ENCODE peak calls at places on chromosomes 12 and 14, in five cellular contexts. L is NCI-H2081 treated with DMSO at 0.1 percent for 48 hours; H is stimulated activated CD4-positive, alpha-beta T cell treated with anti-CD3 and anti-CD28 coated beads, Interleukin-12 subunit alpha, Interleukin-12 subunit beta, amount 100 ng/mL, for 4 hours; B is activated CD4-positive, alpha-beta T cell treated with anti-CD3 and anti-CD28 coated beads for 48 hours; R is H4. D is an unnamed sample.

GRCh38 chr14:70098257-70098809 is 90.4 kb downstream of the SLC8A3 start:
- DNase-seq in L (no peak), H (no peak), B (no peak), R (no peak), D (no peak)

GRCh38 chr12:67223225-67223624 is 45.9 kb upstream of the CAND1 start:
- DNase-seq in L (no peak), H (no peak), B (no peak), R (no peak), D (no peak)

GRCh38 chr14:90624732-90625444 is 191.3 kb downstream of the TTC7B start:
- DNase-seq in L (no peak), H (no peak), B (no peak), R (no peak), D (no peak)

GRCh38 chr12:29346764-29347421 is 34.1 kb downstream of the ERGIC2 start:
- DNase-seq in L (no peak), H (no peak), B (no peak), R (no peak), D (no peak)

GRCh38 chr14:99603965-99604765 is at the start of gene CCDC85C:
- DNase-seq in L (peak; percentile 90), H (peak; percentile 91), B (peak; percentile 93), R (peak; percentile 85), D (peak; percentile 76)

GRCh38 chr12:92735131-92735721 is 32.4 kb downstream of the PLEKHG7 start:
- DNase-seq in L (no peak), H (no peak), B (no peak), R (peak; percentile 93), D (no peak)

GRCh38 chr14:39426605-39427004 is 5.6 kb downstream of the FBXO33 start:
- DNase-seq in L (no peak), H (no peak), B (no peak), R (peak; percentile 56), D (no peak)

GRCh38 chr12:12178545-12178944 is 88.3 kb downstream of the LRP6 start:
- DNase-seq in L (no peak), H (no peak), B (no peak), R (no peak), D (no peak)

GRCh38 chr12:93979189-93979588 is 169.2 kb upstream of the PLXNC1 start:
- DNase-seq in L (no peak), H (no peak), B (peak; percentile 8), R (peak; percentile 23), D (no peak)

GRCh38 chr12:98998697-98999299 is 353.7 kb downstream of the APAF1 start:
- DNase-seq in L (peak; percentile 31), H (no peak), B (no peak), R (peak; percentile 30), D (no peak)

GRCh38 chr14:60807971-60808370 is 73.4 kb downstream of the MNAT1 start:
- DNase-seq in L (no peak), H (no peak), B (no peak), R (no peak), D (no peak)

GRCh38 chr14:21553266-21553665 is 26.6 kb downstream of the OR10G3 start:
- DNase-seq in L (no peak), H (no peak), B (no peak), R (no peak), D (no peak)

GRCh38 chr14:105760691-105761344 is 234.4 kb downstream of the TMEM121 start:
- DNase-seq in L (no peak), H (no peak), B (no peak), R (no peak), D (no peak)

GRCh38 chr14:49934638-49935037 is 41.8 kb downstream of the ARF6 start:
- DNase-seq in L (no peak), H (no peak), B (no peak), R (no peak), D (no peak)

GRCh38 chr12:96208801-96209534 is 14.8 kb downstream of the ELK3 start:
- DNase-seq in L (no peak), H (no peak), B (no peak), R (no peak), D (no peak)

GRCh38 chr12:122825773-122826724 is 9.2 kb upstream of the HIP1R start:
- DNase-seq in L (no peak), H (no peak), B (no peak), R (no peak), D (no peak)

GRCh38 chr14:104350463-104351185 is 212.2 kb downstream of the KIF26A start:
- DNase-seq in L (no peak), H (no peak), B (peak; percentile 0), R (no peak), D (peak; percentile 7)

GRCh38 chr12:66361703-66362102 is 59.4 kb downstream of the HELB start:
- DNase-seq in L (no peak), H (no peak), B (no peak), R (no peak), D (no peak)

GRCh38 chr14:104267895-104268294 is 129.5 kb downstream of the KIF26A start:
- DNase-seq in L (no peak), H (no peak), B (no peak), R (no peak), D (no peak)

GRCh38 chr12:26623136-26623535 is 209.9 kb downstream of the ITPR2 start:
- DNase-seq in L (no peak), H (no peak), B (peak; percentile 31), R (no peak), D (no peak)

GRCh38 chr12:53510181-53510812 is 3.0 kb upstream of the NPFF start:
- DNase-seq in L (no peak), H (no peak), B (no peak), R (no peak), D (no peak)

GRCh38 chr14:105968291-105968690 is 441.9 kb downstream of the TMEM121 start:
- DNase-seq in L (no peak), H (no peak), B (no peak), R (no peak), D (no peak)

GRCh38 chr14:71362282-71362681 is 455.0 kb downstream of the PCNX1 start:
- DNase-seq in L (no peak), H (no peak), B (no peak), R (no peak), D (no peak)

GRCh38 chr12:90004319-90005074 is 295.9 kb upstream of the ATP2B1 start:
- DNase-seq in L (no peak), H (no peak), B (no peak), R (no peak), D (no peak)

GRCh38 chr12:32134144-32134888 is 27.7 kb downstream of the BICD1 start:
- DNase-seq in L (no peak), H (peak; percentile 22), B (peak; percentile 81), R (peak; percentile 43), D (no peak)

GRCh38 chr12:49854976-49855375 is 12.1 kb upstream of the BCDIN3D start:
- DNase-seq in L (no peak), H (no peak), B (no peak), R (no peak), D (no peak)

GRCh38 chr14:90698379-90698869 is 117.8 kb downstream of the TTC7B start:
- DNase-seq in L (peak; percentile 34), H (no peak), B (no peak), R (peak; percentile 65), D (no peak)

GRCh38 chr12:69204191-69204590 is 35.2 kb upstream of the CPSF6 start:
- DNase-seq in L (no peak), H (no peak), B (no peak), R (no peak), D (no peak)